ENCODE peak calls at places on chromosomes 13 and 19, in eight cellular contexts. L is right lobe of liver, Y is A549, W is uterus, E is breast epithelium, S is body of pancreas, U is tibial nerve, Q is ovary. R is an unnamed sample.

GRCh38 chr19:56139847-56140582 is 1.1 kb upstream of the ZNF444 start:
- DNase-seq in L (no peak), Y (no peak), W (no peak), E (no peak), S (no peak), U (no peak), Q (no peak), R (no peak)

GRCh38 chr13:93775507-93776108 is 549.0 kb downstream of the GPC6 start:
- DNase-seq in L (no peak), Y (no peak), W (no peak), E (no peak), S (no peak), U (no peak), Q (no peak), R (no peak)

GRCh38 chr13:24053505-24054251 is 106.8 kb upstream of the SPATA13 start:
- DNase-seq in L (peak), Y (peak), W (peak), E (peak), S (peak), U (no peak), Q (peak), R (peak)

GRCh38 chr19:55545443-55545842 is at the start of gene SBK3:
- DNase-seq in L (no peak), Y (no peak), W (no peak), E (no peak), S (no peak), U (no peak), Q (no peak), R (no peak)

GRCh38 chr13:101514695-101515275 is 62.3 kb downstream of the ITGBL1 start:
- DNase-seq in L (no peak), Y (peak), W (no peak), E (no peak), S (no peak), U (peak), Q (no peak), R (peak)

GRCh38 chr13:27172495-27172842 is 858 bp upstream of the USP12 start:
- DNase-seq in L (no peak), Y (peak), W (no peak), E (no peak), S (no peak), U (peak), Q (no peak), R (no peak)

GRCh38 chr13:21944610-21945009 is 273.7 kb downstream of the FGF9 start:
- DNase-seq in L (no peak), Y (no peak), W (no peak), E (no peak), S (no peak), U (no peak), Q (no peak), R (no peak)

GRCh38 chr13:37134411-37135041 is 29.1 kb upstream of the CSNK1A1L start:
- DNase-seq in L (no peak), Y (no peak), W (peak), E (no peak), S (no peak), U (no peak), Q (no peak), R (no peak)

GRCh38 chr13:75407473-75407872 is 74.5 kb downstream of the TBC1D4 start:
- DNase-seq in L (no peak), Y (no peak), W (no peak), E (no peak), S (peak), U (no peak), Q (no peak), R (no peak)

GRCh38 chr13:52345048-52345447 is 60.9 kb downstream of the THSD1 start:
- DNase-seq in L (no peak), Y (no peak), W (no peak), E (no peak), S (no peak), U (no peak), Q (no peak), R (no peak)

GRCh38 chr13:18949970-18950369 is 231.7 kb downstream of the TUBA3C start:
- DNase-seq in L (no peak), Y (no peak), W (no peak), E (no peak), S (no peak), U (no peak), Q (no peak), R (no peak)

GRCh38 chr13:24842533-24843278 is 78.7 kb downstream of the RNF17 start:
- DNase-seq in L (no peak), Y (no peak), W (no peak), E (no peak), S (no peak), U (no peak), Q (no peak), R (no peak)

GRCh38 chr19:9010693-9011092 is 484 bp upstream of the MUC16 start:
- DNase-seq in L (no peak), Y (no peak), W (no peak), E (no peak), S (no peak), U (no peak), Q (no peak), R (no peak)

GRCh38 chr19:15445807-15446376 is 3.9 kb downstream of the WIZ start:
- DNase-seq in L (peak), Y (no peak), W (no peak), E (no peak), S (no peak), U (no peak), Q (no peak), R (peak)

GRCh38 chr19:54462072-54462712 is 1.4 kb downstream of the LENG9 start:
- DNase-seq in L (peak), Y (no peak), W (no peak), E (no peak), S (peak), U (no peak), Q (no peak), R (no peak)

GRCh38 chr19:17718988-17719711 is at the start of gene MAP1S:
- DNase-seq in L (peak), Y (peak), W (peak), E (no peak), S (peak), U (no peak), Q (peak), R (peak)

GRCh38 chr13:44237276-44237767 is 136.3 kb upstream of the SERP2 start:
- DNase-seq in L (no peak), Y (peak), W (peak), E (no peak), S (no peak), U (peak), Q (peak), R (peak)

GRCh38 chr19:5102520-5102919 is 133.6 kb downstream of the KDM4B start:
- DNase-seq in L (no peak), Y (no peak), W (no peak), E (no peak), S (no peak), U (no peak), Q (no peak), R (no peak)

GRCh38 chr13:83223546-83223945 is 658.7 kb downstream of the SLITRK1 start:
- DNase-seq in L (no peak), Y (no peak), W (no peak), E (no peak), S (no peak), U (no peak), Q (no peak), R (no peak)

GRCh38 chr13:77516342-77516789 is 19.1 kb upstream of the SCEL start:
- DNase-seq in L (no peak), Y (no peak), W (no peak), E (no peak), S (no peak), U (no peak), Q (no peak), R (no peak)

GRCh38 chr13:25384747-25385270 is 13.0 kb downstream of the ATP8A2 start:
- DNase-seq in L (no peak), Y (no peak), W (no peak), E (no peak), S (no peak), U (no peak), Q (no peak), R (no peak)

GRCh38 chr13:100378533-100378932 is 210.1 kb downstream of the GGACT start:
- DNase-seq in L (no peak), Y (no peak), W (no peak), E (no peak), S (no peak), U (no peak), Q (no peak), R (no peak)

GRCh38 chr13:68927387-68928026 is 1180.1 kb upstream of the ATXN8OS start:
- DNase-seq in L (no peak), Y (peak), W (no peak), E (no peak), S (no peak), U (no peak), Q (no peak), R (peak)

GRCh38 chr13:38147050-38147449 is 202.6 kb upstream of the UFM1 start:
- DNase-seq in L (no peak), Y (no peak), W (no peak), E (no peak), S (no peak), U (no peak), Q (no peak), R (no peak)

GRCh38 chr19:16325671-16326400 is 1.2 kb downstream of the KLF2 start:
- DNase-seq in L (peak), Y (peak), W (peak), E (no peak), S (peak), U (no peak), Q (peak), R (no peak)

GRCh38 chr13:97426695-97427094 is 7.3 kb upstream of the RAP2A start:
- DNase-seq in L (no peak), Y (no peak), W (no peak), E (no peak), S (no peak), U (no peak), Q (no peak), R (no peak)

GRCh38 chr13:52850396-52851152 is 2.1 kb upstream of the PCDH8 start:
- DNase-seq in L (peak), Y (peak), W (peak), E (peak), S (peak), U (peak), Q (peak), R (peak)

GRCh38 chr19:11096210-11096841 is 7.1 kb downstream of the LDLR start:
- DNase-seq in L (no peak), Y (no peak), W (peak), E (no peak), S (no peak), U (no peak), Q (peak), R (peak)

GRCh38 chr13:75416327-75417005 is 65.5 kb downstream of the TBC1D4 start:
- DNase-seq in L (no peak), Y (no peak), W (no peak), E (no peak), S (no peak), U (no peak), Q (no peak), R (no peak)

GRCh38 chr19:39501340-39501739 is 2.6 kb downstream of the DLL3 start:
- DNase-seq in L (no peak), Y (no peak), W (no peak), E (no peak), S (no peak), U (no peak), Q (no peak), R (no peak)

DNA sequence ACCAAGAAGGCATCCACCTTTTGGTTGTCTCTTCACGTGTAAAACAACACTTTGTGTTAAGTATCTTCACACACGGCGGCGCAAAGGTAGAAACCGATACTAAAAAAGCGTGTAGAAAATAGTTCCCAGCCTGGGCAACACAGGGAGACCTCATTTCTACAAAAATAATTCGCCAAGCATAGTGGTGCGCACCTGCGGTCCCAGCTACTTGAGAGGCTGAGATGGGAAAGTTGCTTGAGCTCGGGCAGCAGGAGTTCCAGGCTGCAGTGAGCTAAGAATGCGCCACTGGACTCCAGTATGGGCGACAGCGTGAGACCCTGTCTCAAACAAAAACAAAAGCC is 573 bp upstream of the ERCC5 start:
- DNase-seq in L (no peak), Y (no peak), W (no peak), E (no peak), S (no peak), U (no peak), Q (no peak), R (no peak)
- H3K27ac ChIP-seq in L (peak), Y (peak), W (peak), E (peak), S (peak), U (peak), Q (peak), R (peak)

GRCh38 chr13:29581666-29582065 is 13.8 kb downstream of the SLC7A1 start:
- DNase-seq in L (no peak), Y (no peak), W (no peak), E (no peak), S (no peak), U (no peak), Q (no peak), R (no peak)
- TF ChIP-seq POLR2A in L (no peak), Y (no peak), W (no peak), E (no peak), S (no peak), U (no peak), Q (no peak), R (no peak)

GRCh38 chr19:2611483-2612464 is 90.7 kb downstream of the GNG7 start:
- DNase-seq in L (no peak), Y (no peak), W (no peak), E (no peak), S (peak), U (no peak), Q (no peak), R (no peak)
- H3K27ac ChIP-seq in L (no peak), Y (peak), W (peak), E (no peak), S (peak), U (peak), Q (no peak), R (no peak)

DNA sequence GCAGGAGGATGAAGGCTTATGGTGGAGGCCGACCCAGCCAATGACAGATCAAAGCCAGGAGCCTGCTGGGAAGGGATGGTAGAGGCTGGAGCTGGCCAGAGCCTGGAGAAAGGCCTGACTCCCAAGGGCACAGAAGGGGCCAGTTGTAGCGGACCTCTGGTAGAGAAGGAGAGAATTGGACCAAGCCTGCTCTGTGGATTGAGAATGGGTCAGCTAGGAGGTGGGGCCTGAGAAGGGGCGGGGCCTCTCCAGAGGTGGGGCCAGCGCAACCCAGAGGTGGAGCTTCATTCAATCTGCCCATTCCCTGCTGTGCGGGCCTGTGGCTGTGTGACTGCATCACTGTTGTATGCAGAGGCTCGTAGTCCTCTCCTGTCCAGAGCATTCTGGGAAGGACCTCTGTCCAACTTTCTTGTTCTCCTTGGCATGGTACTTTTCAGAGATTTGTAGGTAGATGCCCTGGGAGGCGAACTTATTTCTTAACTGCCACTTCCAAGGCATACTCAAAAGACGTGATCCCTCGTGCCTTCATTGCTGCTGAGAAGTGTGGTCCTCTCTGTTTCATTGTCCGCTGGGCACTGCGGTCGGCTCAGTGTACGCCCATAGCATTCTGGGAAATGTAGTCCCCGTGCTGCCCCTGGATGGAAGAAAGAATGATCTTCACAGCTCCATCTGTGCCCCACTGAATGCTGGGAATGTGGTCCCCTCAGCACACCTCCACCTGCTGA is 6.7 kb downstream of the GRIN2D start:
- DNase-seq in L (no peak), Y (peak), W (peak), E (no peak), S (no peak), U (peak), Q (no peak), R (peak)
- TF ChIP-seq POLR2A in L (no peak), Y (peak), W (no peak), E (no peak), S (no peak), U (no peak), Q (no peak), R (no peak)

GRCh38 chr19:53102186-53102585 is 1.0 kb downstream of the ZNF160 start:
- DNase-seq in L (no peak), Y (no peak), W (no peak), E (no peak), S (no peak), U (no peak), Q (no peak), R (no peak)
- H3K27ac ChIP-seq in L (peak), Y (peak), W (peak), E (no peak), S (no peak), U (peak), Q (no peak), R (peak)

DNA sequence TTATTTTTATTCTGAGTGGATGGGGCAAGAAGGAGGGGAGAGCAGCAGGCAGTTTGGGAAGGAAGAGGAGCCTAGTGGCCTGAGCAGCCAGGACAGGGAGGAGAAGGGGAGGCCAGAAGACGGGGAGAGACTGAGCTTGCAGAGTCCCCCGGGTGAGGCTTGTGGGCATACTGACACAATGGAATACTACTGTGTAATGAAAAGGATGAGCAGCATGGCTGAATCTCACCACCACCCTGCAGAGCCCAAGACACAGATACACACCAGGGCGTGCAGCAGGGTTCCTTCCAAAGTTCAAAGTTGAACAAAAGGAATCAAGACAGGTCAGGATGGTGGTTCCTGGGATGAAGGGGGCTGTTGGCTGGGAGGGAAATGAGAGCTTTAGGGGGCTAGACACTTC is 8.1 kb upstream of the SMG9 start:
- DNase-seq in L (no peak), Y (no peak), W (no peak), E (no peak), S (no peak), U (no peak), Q (no peak), R (no peak)
- TF ChIP-seq POLR2A in L (no peak), Y (no peak), W (no peak), E (no peak), S (no peak), U (no peak), Q (no peak), R (no peak)

DNA sequence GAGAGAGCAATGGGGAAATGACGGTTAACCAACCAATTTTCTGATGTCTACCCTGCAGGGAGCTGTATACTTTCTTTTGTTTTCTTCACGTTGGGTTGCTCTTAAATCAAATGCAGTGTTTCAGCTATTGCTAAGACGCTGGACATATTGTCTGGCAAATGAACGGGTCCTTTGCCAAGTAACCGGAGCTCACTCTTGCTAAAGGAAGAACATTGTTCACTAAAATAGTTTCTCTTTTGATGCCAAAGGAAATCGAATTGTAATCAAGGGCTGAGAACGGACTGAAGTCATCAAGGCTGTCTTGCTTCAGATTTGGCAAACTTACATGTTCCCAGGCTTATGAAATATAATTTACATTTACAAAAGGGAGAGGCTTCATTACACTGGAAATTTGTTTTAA is 142.3 kb upstream of the ARGLU1 start:
- DNase-seq in L (no peak), Y (no peak), W (no peak), E (no peak), S (no peak), U (no peak), Q (no peak), R (no peak)
- H3K27ac ChIP-seq in L (no peak), Y (no peak), W (peak), E (peak), S (no peak), U (peak), Q (no peak), R (peak)

GRCh38 chr19:35508129-35508528 is 5.3 kb downstream of the DMKN start:
- DNase-seq in L (no peak), Y (no peak), W (no peak), E (no peak), S (no peak), U (no peak), Q (no peak), R (no peak)

GRCh38 chr19:35509018-35509652 is 4.3 kb downstream of the DMKN start:
- DNase-seq in L (no peak), Y (peak), W (peak), E (no peak), S (peak), U (no peak), Q (peak), R (no peak)

GRCh38 chr19:35511337-35511736 is 2.1 kb downstream of the DMKN start:
- DNase-seq in L (no peak), Y (no peak), W (no peak), E (no peak), S (no peak), U (no peak), Q (no peak), R (no peak)

GRCh38 chr19:35510626-35510964 is 2.9 kb downstream of the DMKN start:
- DNase-seq in L (no peak), Y (no peak), W (no peak), E (no peak), S (no peak), U (no peak), Q (no peak), R (no peak)

GRCh38 chr19:35509861-35510625 is 3.4 kb downstream of the DMKN start:
- DNase-seq in L (peak), Y (peak), W (peak), E (peak), S (peak), U (peak), Q (peak), R (peak)
- TF ChIP-seq POLR2A in L (no peak), Y (no peak), W (no peak), E (no peak), S (peak), U (no peak), Q (peak), R (no peak)

GRCh38 chr13:33280923-33281322 is 4.6 kb downstream of the STARD13 start:
- DNase-seq in L (no peak), Y (no peak), W (no peak), E (no peak), S (no peak), U (no peak), Q (no peak), R (no peak)

GRCh38 chr13:33281951-33282595 is 3.5 kb downstream of the STARD13 start:
- DNase-seq in L (no peak), Y (peak), W (no peak), E (no peak), S (no peak), U (no peak), Q (no peak), R (no peak)

GRCh38 chr13:33279414-33279813 is 6.1 kb downstream of the STARD13 start:
- DNase-seq in L (peak), Y (peak), W (no peak), E (no peak), S (no peak), U (no peak), Q (no peak), R (no peak)

GRCh38 chr13:33279898-33280549 is 5.5 kb downstream of the STARD13 start:
- DNase-seq in L (no peak), Y (peak), W (no peak), E (no peak), S (no peak), U (no peak), Q (no peak), R (peak)

GRCh38 chr13:33280550-33280905 is 5.0 kb downstream of the STARD13 start:
- DNase-seq in L (no peak), Y (no peak), W (no peak), E (no peak), S (no peak), U (no peak), Q (no peak), R (no peak)
- H3K27ac ChIP-seq in L (no peak), Y (peak), W (peak), E (peak), S (peak), U (peak), Q (no peak), R (no peak)